ENCODE peak calls at places on chromosomes 7 and 10, in nine cellular contexts. W is HS-5; G is body of pancreas; L is islet precursor cell; I is activated T-helper 1 cell treated with anti-CD3 and anti-CD28 coated beads, Interleukin-2, amount 50 U/mL, for 16 hours; S is heart left ventricle; J is left ventricle myocardium superior; O is activated T-cell treated with anti-CD3 and anti-CD28 coated beads, Interleukin-2, amount 50 U/mL, for 4 hours; F is epithelial cell of esophagus. D is an unnamed sample.

GRCh38 chr10:125086716-125087115 is 73.6 kb downstream of the CTBP2 start:
- DNase-seq in G (no peak), O (no peak), W (no peak), I (no peak), J (no peak), F (no peak), L (no peak), S (no peak), D (no peak)

GRCh38 chr10:97533888-97534287 is 35.2 kb downstream of the UBTD1 start:
- DNase-seq in J (no peak), G (no peak), O (no peak), L (no peak), F (no peak), W (no peak), S (no peak), I (no peak), D (no peak)

GRCh38 chr10:44352316-44353127 is 32.4 kb downstream of the CXCL12 start:
- DNase-seq in G (peak), S (peak), F (no peak), L (no peak), W (no peak), O (no peak), J (peak), I (no peak), D (no peak)

GRCh38 chr7:15471387-15471786 is 90.4 kb downstream of the AGMO start:
- DNase-seq in W (no peak), J (no peak), S (no peak), I (no peak), F (no peak), L (no peak), O (no peak), G (no peak), D (no peak)

GRCh38 chr10:95445837-95446347 is 115.3 kb downstream of the SORBS1 start:
- DNase-seq in F (peak), S (peak), J (no peak), O (no peak), I (no peak), G (peak), W (peak), L (peak), D (peak)

GRCh38 chr7:71131256-71131752 is 640 bp upstream of the GALNT17 start:
- DNase-seq in I (no peak), G (peak), F (no peak), S (peak), W (no peak), J (peak), O (no peak), L (peak), D (no peak)

GRCh38 chr10:93745411-93746065 is 12.2 kb upstream of the LGI1 start:
- DNase-seq in I (no peak), G (no peak), O (no peak), F (peak), J (no peak), L (peak), S (no peak), W (no peak), D (peak)

GRCh38 chr7:33921216-33921938 is 16.0 kb downstream of the BMPER start:
- DNase-seq in O (no peak), F (no peak), G (peak), L (no peak), S (peak), W (no peak), I (no peak), J (peak), D (no peak)

GRCh38 chr7:101590663-101591435 is 38.2 kb downstream of the MYL10 start:
- DNase-seq in G (no peak), L (no peak), J (no peak), W (no peak), F (no peak), O (no peak), I (no peak), S (no peak), D (no peak)

GRCh38 chr10:94066411-94066810 is 72.7 kb downstream of the PLCE1 start:
- DNase-seq in G (no peak), F (peak), J (no peak), L (peak), S (peak), I (no peak), O (no peak), W (no peak), D (no peak)

GRCh38 chr7:96837583-96837982 is 127.9 kb upstream of the SEM1 start:
- DNase-seq in O (no peak), I (no peak), S (no peak), G (no peak), F (no peak), J (no peak), W (no peak), L (no peak), D (no peak)

GRCh38 chr10:80473692-80474596 is 19.8 kb downstream of the TSPAN14 start:
- DNase-seq in F (peak), W (no peak), J (no peak), G (no peak), L (peak), I (no peak), O (no peak), S (no peak), D (no peak)

GRCh38 chr7:33677556-33677955 is 227.8 kb upstream of the BMPER start:
- DNase-seq in F (peak), G (no peak), S (no peak), L (no peak), W (peak), J (no peak), I (no peak), O (no peak), D (no peak)

GRCh38 chr10:58143944-58144343 is 123.8 kb downstream of the IPMK start:
- DNase-seq in I (no peak), F (peak), G (no peak), J (no peak), S (no peak), W (no peak), O (no peak), L (no peak), D (no peak)

GRCh38 chr7:44368455-44368854 is 43.1 kb upstream of the CAMK2B start:
- DNase-seq in W (no peak), G (no peak), L (peak), F (no peak), S (no peak), O (no peak), J (no peak), I (no peak), D (no peak)

GRCh38 chr7:13990319-13990983 is 985 bp upstream of the ETV1 start:
- DNase-seq in O (no peak), J (peak), I (no peak), F (peak), S (peak), G (peak), L (peak), W (peak), D (no peak)

GRCh38 chr7:149765399-149766121 is 7.8 kb downstream of the ZNF467 start:
- DNase-seq in L (peak), I (no peak), S (no peak), G (no peak), W (no peak), J (no peak), O (no peak), F (no peak), D (no peak)

GRCh38 chr7:44538798-44539668 is 2.1 kb downstream of the NPC1L1 start:
- DNase-seq in I (no peak), G (no peak), O (no peak), S (no peak), W (no peak), F (no peak), J (no peak), L (no peak), D (no peak)

GRCh38 chr10:122637371-122637770 is 62.3 kb downstream of the C10orf120 start:
- DNase-seq in S (peak), G (peak), F (no peak), J (peak), L (no peak), O (no peak), W (no peak), I (no peak), D (no peak)

GRCh38 chr7:2309889-2310331 is 4.3 kb downstream of the SNX8 start:
- DNase-seq in W (peak), L (peak), F (peak), I (no peak), O (no peak), J (no peak), G (no peak), S (no peak), D (no peak)

GRCh38 chr7:111190804-111191203 is 99.9 kb downstream of the LRRN3 start:
- DNase-seq in F (no peak), O (no peak), W (no peak), S (no peak), I (no peak), G (no peak), J (no peak), L (no peak), D (no peak)

GRCh38 chr10:49571419-49571818 is 32.5 kb upstream of the ERCC6 start:
- DNase-seq in J (no peak), G (no peak), F (peak), I (no peak), S (no peak), W (no peak), O (no peak), L (no peak), D (no peak)

GRCh38 chr10:3213758-3214545 is 41.4 kb upstream of the PITRM1 start:
- DNase-seq in L (peak), O (no peak), J (no peak), W (no peak), S (no peak), G (no peak), I (no peak), F (no peak), D (no peak)

GRCh38 chr10:110495731-110496552 is 1.8 kb upstream of the DUSP5 start:
- DNase-seq in L (peak), F (peak), O (peak), G (peak), I (peak), S (no peak), W (no peak), J (peak), D (no peak)

GRCh38 chr10:48509061-48509772 is 95.7 kb downstream of the ARHGAP22 start:
- DNase-seq in O (no peak), S (no peak), F (no peak), L (no peak), I (no peak), G (no peak), W (no peak), J (no peak), D (no peak)

GRCh38 chr7:92769844-92770243 is 66.5 kb downstream of the CDK6 start:
- DNase-seq in G (no peak), O (no peak), I (no peak), F (no peak), L (no peak), J (no peak), W (no peak), S (no peak), D (no peak)

GRCh38 chr7:23287612-23288011 is 11.5 kb upstream of the MALSU1 start:
- DNase-seq in I (no peak), J (no peak), L (no peak), O (no peak), W (no peak), S (no peak), F (no peak), G (no peak), D (no peak)